ENCODE peak calls at places on chromosomes 4 and X, in seven cellular contexts. One of them, this sample, is unnamed.

GRCh38 chrX:48539345-48540014 is at the start of gene TBC1D25:
- DNase-seq in cardiac muscle cell: peak; percentile 95
- DNase-seq in AG04450: peak; percentile 90
- DNase-seq in dorsolateral prefrontal cortex: peak; percentile 96
- DNase-seq in T-helper 9 cell: peak; percentile 90
- DNase-seq in HT1080: peak; percentile 95
- DNase-seq in T-cell: peak; percentile 97
- DNase-seq in this sample: peak; percentile 97

GRCh38 chrX:107450823-107451509 is 1.5 kb downstream of the FRMPD3 start:
- DNase-seq in cardiac muscle cell: peak; percentile 77
- DNase-seq in AG04450: no peak
- DNase-seq in dorsolateral prefrontal cortex: no peak
- DNase-seq in T-helper 9 cell: no peak
- DNase-seq in HT1080: no peak
- DNase-seq in T-cell: no peak
- DNase-seq in this sample: peak; percentile 2

GRCh38 chrX:75115707-75116413 is 40.2 kb downstream of the ABCB7 start:
- DNase-seq in cardiac muscle cell: no peak
- DNase-seq in AG04450: no peak
- DNase-seq in dorsolateral prefrontal cortex: no peak
- DNase-seq in T-helper 9 cell: no peak
- DNase-seq in HT1080: no peak
- DNase-seq in T-cell: no peak
- DNase-seq in this sample: no peak

GRCh38 chrX:114583646-114584433 is at the start of gene HTR2C:
- DNase-seq in cardiac muscle cell: no peak
- DNase-seq in AG04450: no peak
- DNase-seq in dorsolateral prefrontal cortex: no peak
- DNase-seq in T-helper 9 cell: no peak
- DNase-seq in HT1080: no peak
- DNase-seq in T-cell: no peak
- DNase-seq in this sample: no peak

GRCh38 chrX:3549442-3549875 is 164.0 kb downstream of the PRKX start:
- DNase-seq in cardiac muscle cell: no peak
- DNase-seq in AG04450: no peak
- DNase-seq in dorsolateral prefrontal cortex: peak; percentile 12
- DNase-seq in T-helper 9 cell: no peak
- DNase-seq in HT1080: no peak
- DNase-seq in T-cell: no peak
- DNase-seq in this sample: peak; percentile 45

GRCh38 chrX:7278356-7278755 is 130.4 kb upstream of the PUDP start:
- DNase-seq in cardiac muscle cell: no peak
- DNase-seq in AG04450: no peak
- DNase-seq in dorsolateral prefrontal cortex: no peak
- DNase-seq in T-helper 9 cell: no peak
- DNase-seq in HT1080: no peak
- DNase-seq in T-cell: no peak
- DNase-seq in this sample: no peak

GRCh38 chr4:55906323-55906722 is 42.4 kb upstream of the CEP135 start:
- DNase-seq in cardiac muscle cell: no peak
- DNase-seq in AG04450: no peak
- DNase-seq in dorsolateral prefrontal cortex: no peak
- DNase-seq in T-helper 9 cell: no peak
- DNase-seq in HT1080: no peak
- DNase-seq in T-cell: no peak
- DNase-seq in this sample: no peak

GRCh38 chr4:156896536-156896935 is 75.1 kb downstream of the PDGFC start:
- DNase-seq in cardiac muscle cell: no peak
- DNase-seq in AG04450: no peak
- DNase-seq in dorsolateral prefrontal cortex: no peak
- DNase-seq in T-helper 9 cell: no peak
- DNase-seq in HT1080: no peak
- DNase-seq in T-cell: no peak
- DNase-seq in this sample: no peak

GRCh38 chrX:21934414-21934813 is 6.1 kb upstream of the SMS start:
- DNase-seq in cardiac muscle cell: no peak
- DNase-seq in AG04450: no peak
- DNase-seq in dorsolateral prefrontal cortex: no peak
- DNase-seq in T-helper 9 cell: no peak
- DNase-seq in HT1080: no peak
- DNase-seq in T-cell: no peak
- DNase-seq in this sample: peak; percentile 78

GRCh38 chr4:82765134-82765533 is 33.5 kb downstream of the SCD5 start:
- DNase-seq in cardiac muscle cell: no peak
- DNase-seq in AG04450: no peak
- DNase-seq in dorsolateral prefrontal cortex: no peak
- DNase-seq in T-helper 9 cell: no peak
- DNase-seq in HT1080: no peak
- DNase-seq in T-cell: no peak
- DNase-seq in this sample: no peak

GRCh38 chrX:130111220-130111934 is 1.1 kb upstream of the ELF4 start:
- DNase-seq in cardiac muscle cell: peak; percentile 22
- DNase-seq in AG04450: no peak
- DNase-seq in dorsolateral prefrontal cortex: no peak
- DNase-seq in T-helper 9 cell: no peak
- DNase-seq in HT1080: peak; percentile 20
- DNase-seq in T-cell: no peak
- DNase-seq in this sample: peak; percentile 42

GRCh38 chr4:67130411-67130810 is 414.9 kb downstream of the CENPC start:
- DNase-seq in cardiac muscle cell: no peak
- DNase-seq in AG04450: no peak
- DNase-seq in dorsolateral prefrontal cortex: no peak
- DNase-seq in T-helper 9 cell: no peak
- DNase-seq in HT1080: no peak
- DNase-seq in T-cell: no peak
- DNase-seq in this sample: no peak

GRCh38 chr4:20219526-20219925 is 32.2 kb upstream of the SLIT2 start:
- DNase-seq in cardiac muscle cell: no peak
- DNase-seq in AG04450: no peak
- DNase-seq in dorsolateral prefrontal cortex: no peak
- DNase-seq in T-helper 9 cell: no peak
- DNase-seq in HT1080: no peak
- DNase-seq in T-cell: no peak
- DNase-seq in this sample: peak; percentile 59